ENCODE peak calls at places on chromosomes 1 and 21, in eight cellular contexts. A is right lobe of liver, K is ascending aorta, D is breast epithelium, L is lower lobe of right lung, J is heart left ventricle, U is hepatocyte, F is left ventricle myocardium inferior. E is an unnamed sample.
A peak's percentile ranks its signal among the peaks of the same experiment; 100 is the strongest.

GRCh38 chr1:156114919-156115513 is 505 bp downstream of the LMNA start:
- DNase-seq in K (no peak), F (peak; percentile 59), D (no peak), L (no peak), A (peak; percentile 68), J (peak; percentile 73), U (peak; percentile 18), E (peak; percentile 72)

GRCh38 chr1:65467536-65467935 is 47.1 kb downstream of the LEPR start:
- DNase-seq in U (peak; percentile 83), K (no peak), F (no peak), L (no peak), J (no peak), A (no peak), D (no peak), E (no peak)

GRCh38 chr1:207672525-207673130 is 27.7 kb downstream of the CR1L start:
- DNase-seq in L (no peak), F (no peak), K (no peak), D (no peak), A (no peak), U (peak; percentile 69), J (no peak), E (no peak)

GRCh38 chr1:88935522-88936222 is 44.3 kb upstream of the GTF2B start:
- DNase-seq in A (no peak), F (no peak), J (no peak), L (no peak), D (no peak), K (no peak), U (peak; percentile 56), E (no peak)

GRCh38 chr1:9443913-9444445 is 95.3 kb upstream of the SLC25A33 start:
- DNase-seq in J (no peak), D (peak; percentile 75), U (peak; percentile 83), K (no peak), L (no peak), F (no peak), A (no peak), E (peak; percentile 48)

GRCh38 chr1:189432761-189433160 is 1044.9 kb downstream of the BRINP3 start:
- DNase-seq in A (no peak), L (no peak), U (no peak), K (no peak), D (no peak), J (no peak), F (no peak), E (no peak)

GRCh38 chr1:8097077-8097799 is 71.1 kb upstream of the ERRFI1 start:
- DNase-seq in L (no peak), J (no peak), D (no peak), U (peak; percentile 68), K (no peak), F (no peak), A (no peak), E (no peak)

GRCh38 chr1:152411144-152411543 is 2.9 kb downstream of the CRNN start:
- DNase-seq in L (no peak), U (no peak), K (no peak), J (no peak), A (no peak), D (no peak), F (no peak), E (no peak)

GRCh38 chr21:32717851-32718316 is 9.9 kb downstream of the SYNJ1 start:
- DNase-seq in K (no peak), J (no peak), D (no peak), F (no peak), U (no peak), A (no peak), L (no peak), E (no peak)

GRCh38 chr1:117308406-117308916 is 58.8 kb upstream of the MAN1A2 start:
- DNase-seq in A (no peak), F (no peak), U (no peak), D (no peak), L (no peak), J (no peak), K (no peak), E (no peak)

GRCh38 chr1:921011-921837 is 2.5 kb upstream of the SAMD11 start:
- DNase-seq in U (peak; percentile 92), L (peak; percentile 69), F (peak; percentile 70), J (peak; percentile 80), K (peak; percentile 79), A (no peak), D (no peak), E (peak; percentile 74)

GRCh38 chr21:28509031-28509430 is 483.6 kb downstream of the LTN1 start:
- DNase-seq in U (no peak), F (no peak), K (no peak), D (no peak), J (no peak), A (no peak), L (no peak), E (no peak)

GRCh38 chr1:41708332-41708731 is 210.4 kb downstream of the HIVEP3 start:
- DNase-seq in L (no peak), U (no peak), J (no peak), A (no peak), K (no peak), D (no peak), F (no peak), E (no peak)

GRCh38 chr1:17874231-17874630 is 119.1 kb downstream of the ACTL8 start:
- DNase-seq in J (no peak), L (no peak), F (no peak), K (no peak), A (no peak), D (no peak), U (no peak), E (no peak)

GRCh38 chr21:45923146-45923545 is 58.4 kb upstream of the COL6A1 start:
- DNase-seq in F (peak; percentile 74), U (peak; percentile 86), K (peak; percentile 80), D (peak; percentile 59), J (peak; percentile 79), L (peak; percentile 63), A (peak; percentile 65), E (peak; percentile 82)

GRCh38 chr1:54850082-54850730 is 36.8 kb downstream of the DHCR24 start:
- DNase-seq in K (no peak), J (no peak), D (no peak), A (no peak), F (no peak), L (no peak), U (peak; percentile 4), E (no peak)
- TF ChIP-seq CTCF in K (no peak), J (no peak), D (no peak), A (no peak), F (no peak), L (no peak), U (no peak), E (no peak)

GRCh38 chr1:5425304-5425703 is 566.9 kb downstream of the NPHP4 start:
- DNase-seq in F (no peak), K (no peak), U (no peak), J (no peak), L (no peak), A (no peak), D (no peak), E (no peak)
- H3K27me3 ChIP-seq in F (peaks cover 100% of the 10 kb centered on the region), K (no peaks in the 10 kb centered on the region), U (peaks cover 35% of the 10 kb centered on the region), J (peaks cover 72% of the 10 kb centered on the region), L (peaks cover 64% of the 10 kb centered on the region), A (no peaks in the 10 kb centered on the region), D (no peaks in the 10 kb centered on the region), E (peaks cover 11% of the 10 kb centered on the region)

GRCh38 chr1:68464891-68465290 is 15.1 kb upstream of the RPE65 start:
- DNase-seq in J (no peak), F (no peak), L (no peak), D (no peak), A (no peak), U (no peak), K (no peak), E (no peak)

GRCh38 chr1:68473060-68473459 is 23.3 kb upstream of the RPE65 start:
- DNase-seq in F (no peak), D (no peak), U (no peak), L (no peak), J (no peak), A (no peak), K (no peak), E (no peak)

DNA sequence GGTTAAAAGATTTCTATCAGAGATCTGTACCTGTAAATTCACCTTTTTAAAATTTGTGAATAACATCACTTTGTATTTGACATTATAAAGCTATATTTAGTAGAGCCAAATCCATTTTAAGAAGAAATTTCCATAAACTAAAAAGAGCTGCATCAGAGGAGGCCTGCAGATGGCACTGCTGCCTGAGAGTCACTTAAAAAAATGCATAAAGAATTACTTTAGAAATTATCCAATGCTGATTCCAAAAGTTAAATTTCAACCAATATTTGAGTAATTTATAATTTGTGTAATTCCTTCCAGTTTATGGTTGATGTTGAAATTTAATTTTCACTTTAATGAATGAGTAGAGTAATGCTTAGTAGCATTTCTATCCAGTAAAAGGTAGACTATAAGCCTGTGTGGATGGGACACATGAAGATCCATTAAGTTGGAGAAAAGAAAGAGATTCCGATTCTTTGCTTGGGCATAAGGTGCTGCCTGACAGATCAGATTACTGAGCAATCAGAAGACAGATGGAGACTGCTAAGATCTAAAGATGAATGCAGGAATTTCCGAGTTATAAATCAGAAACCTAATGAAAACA is 20.7 kb upstream of the RPE65 start:
- DNase-seq in J (no peak), F (no peak), U (peak; percentile 36), L (no peak), K (no peak), D (no peak), A (no peak), E (no peak)
- TF ChIP-seq CTCF in J (peak; percentile 42), F (peak; percentile 72), U (peak; percentile 89), L (peak; percentile 38), K (peak; percentile 46), D (peak; percentile 43), A (peak; percentile 54), E (peak; percentile 58)

GRCh38 chr1:177172331-177172730 is 1.6 kb downstream of the BRINP2 start:
- DNase-seq in D (no peak), K (no peak), U (no peak), A (no peak), F (no peak), J (no peak), L (no peak), E (no peak)

GRCh38 chr1:177173976-177174375 is 3.2 kb downstream of the BRINP2 start:
- DNase-seq in D (no peak), L (no peak), F (no peak), J (no peak), A (no peak), U (no peak), K (no peak), E (no peak)

GRCh38 chr1:177172866-177173265 is 2.1 kb downstream of the BRINP2 start:
- DNase-seq in J (no peak), L (no peak), A (no peak), D (no peak), F (no peak), K (no peak), U (no peak), E (no peak)

GRCh38 chr1:177170756-177171535 is at the start of gene BRINP2:
- DNase-seq in D (peak; percentile 41), F (peak; percentile 47), L (no peak), U (peak; percentile 63), A (no peak), K (no peak), J (peak; percentile 56), E (peak; percentile 73)

DNA sequence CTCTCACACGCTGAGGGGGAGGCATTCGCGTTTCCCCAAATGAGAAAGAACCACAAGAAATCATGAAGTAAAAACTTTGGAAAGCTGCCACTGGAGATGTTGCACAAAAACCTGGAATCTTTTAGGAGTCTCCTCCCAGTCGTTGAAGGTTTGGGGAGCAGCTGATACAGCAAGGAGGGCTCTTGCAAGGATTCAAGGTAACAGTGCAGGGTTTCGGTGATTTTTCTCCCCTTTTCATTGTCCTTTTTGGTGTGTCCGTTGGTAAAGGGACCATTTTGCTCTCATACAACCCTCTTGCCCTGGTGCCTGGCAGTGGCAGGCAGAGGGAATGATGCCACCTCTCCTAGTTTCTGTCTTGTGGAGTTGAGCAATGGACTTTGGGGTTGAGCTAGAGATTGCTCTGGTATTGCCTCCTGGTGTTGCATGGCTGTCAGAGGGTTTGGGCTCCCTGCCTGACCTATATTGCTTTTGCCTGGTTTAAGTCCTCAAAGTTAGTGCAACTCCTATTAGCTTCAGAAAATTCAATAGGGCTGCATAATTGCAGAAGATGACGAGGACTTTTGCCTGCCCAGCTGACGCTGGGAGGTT is 872 bp downstream of the BRINP2 start:
- DNase-seq in A (no peak), U (no peak), K (no peak), L (no peak), D (no peak), F (no peak), J (no peak), E (no peak)
- H3K27me3 ChIP-seq in A (peaks cover 2% of the 10 kb centered on the region), U (peaks cover 94% of the 10 kb centered on the region), K (no peaks in the 10 kb centered on the region), L (peaks cover 33% of the 10 kb centered on the region), D (no peaks in the 10 kb centered on the region), F (peaks cover 95% of the 10 kb centered on the region), J (peaks cover 63% of the 10 kb centered on the region), E (peaks cover 55% of the 10 kb centered on the region)